ENCODE peak calls at places on chromosomes 1 and 21, in six cellular contexts. L is pancreas, M is spleen, R is H1, X is lower leg skin, C is body of pancreas. T is an unnamed sample.

GRCh38 chr1:172969611-172970010 is 81.1 kb downstream of the TNFSF18 start:
- DNase-seq in L (no peak), M (no peak), R (no peak), X (no peak), C (no peak), T (peak)

GRCh38 chr1:64505944-64506658 is 36.2 kb downstream of the CACHD1 start:
- DNase-seq in L (peak), M (no peak), R (no peak), X (no peak), C (peak), T (peak)

GRCh38 chr21:44985441-44986401 is 45.9 kb downstream of the SLX9 start:
- DNase-seq in L (peak), M (peak), R (no peak), X (no peak), C (no peak), T (no peak)

GRCh38 chr21:28975401-28975800 is 17.3 kb downstream of the LTN1 start:
- DNase-seq in L (no peak), M (no peak), R (no peak), X (no peak), C (no peak), T (peak)

GRCh38 chr1:25926731-25927496 is 20.7 kb upstream of the STMN1 start:
- DNase-seq in L (no peak), M (no peak), R (no peak), X (no peak), C (no peak), T (no peak)

GRCh38 chr1:21451212-21451611 is 11.3 kb downstream of the NBPF3 start:
- DNase-seq in L (no peak), M (no peak), R (no peak), X (no peak), C (no peak), T (peak)

GRCh38 chr1:178538192-178538916 is 25.4 kb downstream of the TEX35 start:
- DNase-seq in L (no peak), M (no peak), R (no peak), X (no peak), C (no peak), T (peak)

GRCh38 chr1:109782514-109782913 is 18.8 kb upstream of the EPS8L3 start:
- DNase-seq in L (peak), M (peak), R (no peak), X (no peak), C (no peak), T (no peak)

DNA sequence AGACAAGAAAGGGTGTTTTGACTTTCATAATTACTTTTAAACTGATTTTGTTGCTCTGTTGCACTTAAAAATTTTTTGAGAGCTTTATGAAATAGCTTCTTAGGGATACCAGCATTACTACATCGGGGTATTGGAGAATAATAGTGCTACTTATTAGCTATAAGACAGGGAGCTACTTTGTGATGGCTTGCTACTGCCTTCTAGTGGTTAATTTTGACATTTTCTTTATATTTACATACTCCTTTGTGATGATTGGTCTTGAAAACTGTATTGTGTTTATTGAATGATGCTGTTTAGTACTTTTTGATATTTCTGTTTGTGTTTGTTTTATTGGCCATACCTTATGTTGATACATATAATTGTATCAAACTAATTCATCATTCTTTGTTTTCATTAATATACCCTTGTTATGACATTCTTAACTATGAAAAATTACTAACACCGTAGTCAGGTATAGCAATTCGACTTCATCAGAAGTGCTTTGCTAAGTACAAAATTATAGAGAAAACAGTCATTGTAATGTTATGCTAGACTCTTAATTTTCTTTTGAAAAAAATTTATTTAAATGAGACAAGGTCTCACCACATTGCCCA is 85.5 kb downstream of the CLIC4 start:
- DNase-seq in L (no peak), M (no peak), R (no peak), X (no peak), C (no peak), T (peak)
- TF ChIP-seq CTCF in L (peak), M (peak), R (no peak), X (no peak), C (peak), T (peak)

DNA sequence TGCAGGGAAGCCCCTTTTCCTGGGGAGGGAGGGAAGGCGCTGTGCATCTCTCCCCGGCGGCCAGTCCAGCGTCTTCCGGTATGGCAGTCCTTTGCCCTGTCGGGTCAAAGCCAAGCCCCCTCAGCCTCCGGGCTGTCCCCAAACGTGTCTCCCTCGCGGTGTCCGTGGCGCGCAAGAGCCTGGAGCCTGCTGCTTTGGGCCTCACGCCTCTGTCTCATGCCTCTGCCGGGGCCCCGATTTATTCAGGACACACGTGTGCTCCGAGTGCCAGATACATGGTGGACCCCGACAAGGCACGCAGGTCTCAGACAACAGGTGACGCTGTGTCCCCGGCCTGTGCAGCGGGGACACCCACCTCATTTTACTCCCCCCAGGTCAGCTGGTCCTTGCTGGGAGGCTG is 176.7 kb downstream of the CAMTA1 start:
- DNase-seq in L (peak), M (no peak), R (peak), X (no peak), C (no peak), T (no peak)
- H3K4me3 ChIP-seq in L (no peak), M (no peak), R (peak), X (no peak), C (no peak), T (no peak)

GRCh38 chr1:163443863-163444262 is 122.1 kb downstream of the NUF2 start:
- DNase-seq in L (no peak), M (no peak), R (no peak), X (no peak), C (no peak), T (no peak)
- TF ChIP-seq CTCF in L (no peak), M (no peak), R (peak), X (no peak), C (no peak), T (no peak)

DNA sequence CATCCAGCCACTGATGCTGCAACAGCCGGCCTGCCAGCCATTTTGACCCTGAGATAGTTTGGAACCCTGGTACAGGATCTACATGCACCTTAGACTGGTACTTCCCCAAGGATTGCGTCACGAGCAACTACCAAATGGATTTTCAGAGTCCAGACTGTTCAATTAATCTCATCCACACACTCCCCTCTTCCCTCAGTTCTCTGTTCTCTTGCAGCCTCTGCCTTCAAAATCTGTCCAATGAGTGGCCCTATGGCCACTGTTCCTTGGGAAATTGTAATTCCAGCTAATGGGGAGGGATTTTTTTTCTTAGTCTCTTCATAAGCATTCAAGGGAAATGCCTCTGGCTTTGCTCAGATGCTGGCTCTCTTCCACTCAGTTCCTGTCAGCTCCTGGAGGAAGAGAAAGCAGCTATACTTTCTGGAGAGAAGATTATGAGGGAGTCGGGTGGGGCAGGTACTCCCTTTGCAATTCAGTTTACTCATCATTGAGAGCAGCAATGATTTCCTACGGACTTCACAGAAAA is 19.8 kb upstream of the UAP1 start:
- DNase-seq in L (no peak), M (no peak), R (no peak), X (peak), C (peak), T (peak)
- H3K4me3 ChIP-seq in L (no peak), M (no peak), R (no peak), X (no peak), C (no peak), T (no peak)

DNA sequence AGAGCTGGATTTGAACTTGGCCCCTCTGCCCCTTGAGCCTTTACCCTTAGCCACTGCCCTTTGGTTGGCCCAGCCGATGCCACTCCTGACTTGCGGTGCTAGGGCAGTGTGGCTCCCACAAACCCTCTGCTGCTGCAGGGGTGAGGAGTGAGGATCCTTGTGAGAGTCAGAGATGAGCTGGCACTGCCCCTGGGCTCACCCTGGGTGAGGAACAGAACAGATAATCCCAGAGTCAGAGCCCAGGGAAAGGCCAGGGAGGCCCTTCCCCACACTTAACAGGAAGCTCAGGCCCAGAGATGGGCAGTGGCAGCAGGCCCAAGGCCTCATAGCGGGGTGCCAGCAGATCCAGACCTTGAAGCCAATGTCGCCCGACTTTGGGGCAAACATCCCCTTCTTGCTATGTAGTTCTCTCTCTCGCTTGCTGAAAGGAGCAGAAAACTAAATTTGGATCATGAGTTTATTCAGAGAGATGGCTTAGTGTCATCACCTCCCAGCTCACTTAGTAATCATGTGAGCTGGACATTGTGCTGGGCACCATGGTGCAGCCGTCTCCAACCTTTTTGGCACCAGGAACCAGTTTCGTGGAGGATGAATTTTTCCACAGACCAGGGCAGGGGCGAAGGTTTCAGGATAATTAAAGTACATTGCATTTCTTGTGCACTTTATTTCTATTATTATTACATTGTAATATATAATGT is 81.4 kb downstream of the IGSF21 start:
- DNase-seq in L (no peak), M (no peak), R (no peak), X (no peak), C (no peak), T (no peak)
- TF ChIP-seq CTCF in L (no peak), M (no peak), R (no peak), X (no peak), C (no peak), T (no peak)

T was measured in foreskin fibroblast.